ENCODE peak calls at places on chromosomes 3 and 15, in seven cellular contexts. U, I, Y, Q, C, S and R are unnamed samples.

GRCh38 chr3:125528920-125529319 is 8.9 kb upstream of the SNX4 start:
- DNase-seq in S (no peak), I (no peak), Y (no peak), C (no peak), U (no peak), Q (no peak), R (no peak)

GRCh38 chr3:57733790-57734189 is 22.3 kb upstream of the SLMAP start:
- DNase-seq in Q (no peak), C (no peak), I (no peak), S (no peak), U (no peak), Y (no peak), R (no peak)

GRCh38 chr15:91522609-91523332 is 330.7 kb upstream of the SLCO3A1 start:
- DNase-seq in C (no peak), S (peak), Q (no peak), I (no peak), Y (peak), U (no peak), R (no peak)

GRCh38 chr3:36942632-36943248 is 2.1 kb downstream of the TRANK1 start:
- DNase-seq in C (no peak), I (no peak), U (no peak), Y (no peak), S (no peak), Q (no peak), R (no peak)

GRCh38 chr15:96732704-96733103 is 402.2 kb downstream of the NR2F2 start:
- DNase-seq in U (no peak), Y (no peak), S (no peak), I (no peak), Q (no peak), C (no peak), R (no peak)

GRCh38 chr3:126523745-126524428 is at the start of gene CHST13:
- DNase-seq in Y (peak), I (peak), Q (peak), C (no peak), S (peak), U (no peak), R (peak)

GRCh38 chr3:50008931-50009330 is 69.0 kb downstream of the RBM6 start:
- DNase-seq in Q (peak), Y (peak), C (no peak), U (no peak), I (no peak), S (peak), R (no peak)

GRCh38 chr15:87129916-87130315 is 1050.2 kb downstream of the AGBL1 start:
- DNase-seq in S (peak), Q (no peak), C (no peak), Y (no peak), U (no peak), I (no peak), R (no peak)

GRCh38 chr3:61333562-61333961 is 82.3 kb upstream of the FHIT start:
- DNase-seq in U (no peak), C (no peak), I (no peak), S (peak), Y (no peak), Q (no peak), R (no peak)

GRCh38 chr3:108393128-108393900 is 97.0 kb downstream of the HHLA2 start:
- DNase-seq in Y (no peak), Q (no peak), S (no peak), U (no peak), I (no peak), C (no peak), R (no peak)

GRCh38 chr3:126376464-126376863 is 18.2 kb upstream of the CFAP100 start:
- DNase-seq in I (no peak), C (no peak), U (no peak), Y (no peak), S (no peak), Q (no peak), R (no peak)

GRCh38 chr3:76685858-76686257 is 354.0 kb upstream of the ROBO2 start:
- DNase-seq in U (no peak), I (no peak), Y (no peak), C (no peak), S (no peak), Q (no peak), R (no peak)

GRCh38 chr3:11470031-11470853 is 173.5 kb downstream of the VGLL4 start:
- DNase-seq in I (no peak), U (no peak), Q (no peak), Y (no peak), C (no peak), S (no peak), R (no peak)

GRCh38 chr15:54345301-54345700 is 367.1 kb downstream of the UNC13C start:
- DNase-seq in I (no peak), C (no peak), U (no peak), Q (no peak), Y (no peak), S (no peak), R (no peak)

GRCh38 chr3:119292666-119293065 is 1.5 kb upstream of the ARHGAP31 start:
- DNase-seq in S (no peak), Q (no peak), I (no peak), Y (no peak), U (no peak), C (no peak), R (no peak)

GRCh38 chr3:186208328-186208989 is 99.6 kb upstream of the ETV5 start:
- DNase-seq in Y (no peak), I (no peak), C (no peak), U (no peak), Q (no peak), S (no peak), R (no peak)

GRCh38 chr3:50644556-50644955 is 27.6 kb downstream of the MAPKAPK3 start:
- DNase-seq in Y (no peak), S (no peak), Q (no peak), I (no peak), U (no peak), C (no peak), R (no peak)

GRCh38 chr3:56633602-56634371 is 49.3 kb downstream of the TASOR start:
- DNase-seq in C (no peak), S (no peak), Q (no peak), Y (no peak), U (no peak), I (no peak), R (no peak)

GRCh38 chr3:9767418-9767817 is 2.3 kb downstream of the CAMK1 start:
- DNase-seq in I (peak), Q (no peak), Y (no peak), S (no peak), U (no peak), C (no peak), R (peak)

GRCh38 chr15:48702569-48703239 is 57.2 kb upstream of the FBN1 start:
- DNase-seq in C (no peak), Y (no peak), U (no peak), I (no peak), S (no peak), Q (no peak), R (no peak)

GRCh38 chr15:74036271-74037170 is 42.0 kb downstream of the PML start:
- DNase-seq in Q (peak), I (peak), Y (peak), U (no peak), C (no peak), S (peak), R (peak)

GRCh38 chr3:186640473-186640818 is 247 bp downstream of the FETUB start:
- DNase-seq in I (peak), C (no peak), U (no peak), S (peak), Q (no peak), Y (peak), R (no peak)

GRCh38 chr15:56490461-56490860 is 25.5 kb upstream of the MNS1 start:
- DNase-seq in I (no peak), C (no peak), Y (no peak), Q (no peak), S (no peak), U (no peak), R (no peak)

GRCh38 chr3:132256984-132257383 is 60.2 kb upstream of the ACP3 start:
- DNase-seq in C (no peak), U (no peak), I (peak), Y (peak), S (peak), Q (peak), R (peak)

GRCh38 chr3:127172670-127173515 is 20.0 kb upstream of the PRR23E start:
- DNase-seq in C (no peak), I (no peak), S (peak), Y (peak), Q (peak), U (no peak), R (peak)

GRCh38 chr15:40754574-40754882 is 526 bp downstream of the RMDN3 start:
- DNase-seq in Q (no peak), Y (peak), S (peak), I (no peak), U (no peak), C (no peak), R (peak)

GRCh38 chr3:98827221-98827620 is 64.1 kb downstream of the ST3GAL6 start:
- DNase-seq in I (no peak), Q (no peak), C (no peak), Y (no peak), U (no peak), S (peak), R (no peak)

GRCh38 chr15:89828324-89829145 is 13.9 kb upstream of the ANPEP start:
- DNase-seq in Y (peak), C (no peak), I (peak), U (no peak), Q (no peak), S (peak), R (no peak)

GRCh38 chr3:97692831-97693230 is 71.7 kb upstream of the ARL6 start:
- DNase-seq in Y (no peak), U (no peak), S (no peak), I (no peak), C (no peak), Q (no peak), R (no peak)

GRCh38 chr3:126731044-126731443 is 27.0 kb downstream of the CHCHD6 start:
- DNase-seq in Y (no peak), Q (no peak), S (no peak), U (no peak), C (no peak), I (no peak), R (no peak)

GRCh38 chr3:128215800-128216495 is 62.7 kb downstream of the EEFSEC start:
- DNase-seq in Y (no peak), I (no peak), Q (no peak), C (no peak), S (no peak), U (no peak), R (no peak)

GRCh38 chr3:146110156-146110555 is 50.8 kb downstream of the PLOD2 start:
- DNase-seq in I (no peak), C (no peak), Y (no peak), U (no peak), Q (no peak), S (peak), R (no peak)

GRCh38 chr3:65729553-65729952 is 309.2 kb downstream of the MAGI1 start:
- DNase-seq in I (no peak), S (peak), U (no peak), C (no peak), Y (peak), Q (no peak), R (peak)

GRCh38 chr3:116741462-116741861 is 31.9 kb downstream of the TUSC7 start:
- DNase-seq in Y (no peak), Q (no peak), I (no peak), C (peak), U (no peak), S (no peak), R (no peak)

GRCh38 chr15:63420333-63420741 is 38.7 kb upstream of the CA12 start:
- DNase-seq in Q (no peak), Y (no peak), S (peak), U (no peak), C (no peak), I (no peak), R (peak)